ENCODE peak calls at places on chromosome 6, in five cellular contexts. One of them, this sample, is unnamed.

GRCh38 chr6:137879885-137880430 is 12.9 kb downstream of the TNFAIP3 start:
- DNase-seq in fibroblast of mammary gland: no peak
- DNase-seq in RPMI7951: no peak
- DNase-seq in NAMALWA: no peak
- DNase-seq in activated naive CD8-positive, alpha-beta T cell treated with anti-CD3 and anti-CD28 coated beads, Interleukin-2, amount 50 U/mL, for 16 hours: no peak
- DNase-seq in this sample: no peak

GRCh38 chr6:122781716-122782115 is 2.2 kb downstream of the FABP7 start:
- DNase-seq in fibroblast of mammary gland: no peak
- DNase-seq in RPMI7951: no peak
- DNase-seq in NAMALWA: no peak
- DNase-seq in activated naive CD8-positive, alpha-beta T cell treated with anti-CD3 and anti-CD28 coated beads, Interleukin-2, amount 50 U/mL, for 16 hours: no peak
- DNase-seq in this sample: no peak

GRCh38 chr6:53532061-53532797 is 12.7 kb downstream of the GCLC start:
- DNase-seq in fibroblast of mammary gland: no peak
- DNase-seq in RPMI7951: no peak
- DNase-seq in NAMALWA: no peak
- DNase-seq in activated naive CD8-positive, alpha-beta T cell treated with anti-CD3 and anti-CD28 coated beads, Interleukin-2, amount 50 U/mL, for 16 hours: no peak
- DNase-seq in this sample: no peak

GRCh38 chr6:163577404-163577803 is 162.9 kb downstream of the QKI start:
- DNase-seq in fibroblast of mammary gland: no peak
- DNase-seq in RPMI7951: no peak
- DNase-seq in NAMALWA: no peak
- DNase-seq in activated naive CD8-positive, alpha-beta T cell treated with anti-CD3 and anti-CD28 coated beads, Interleukin-2, amount 50 U/mL, for 16 hours: no peak
- DNase-seq in this sample: no peak

GRCh38 chr6:33410711-33411631 is at the start of gene PHF1:
- DNase-seq in fibroblast of mammary gland: peak
- DNase-seq in RPMI7951: peak
- DNase-seq in NAMALWA: no peak
- DNase-seq in activated naive CD8-positive, alpha-beta T cell treated with anti-CD3 and anti-CD28 coated beads, Interleukin-2, amount 50 U/mL, for 16 hours: peak
- DNase-seq in this sample: peak

GRCh38 chr6:7262746-7263335 is 50.2 kb downstream of the SSR1 start:
- DNase-seq in fibroblast of mammary gland: no peak
- DNase-seq in RPMI7951: no peak
- DNase-seq in NAMALWA: no peak
- DNase-seq in activated naive CD8-positive, alpha-beta T cell treated with anti-CD3 and anti-CD28 coated beads, Interleukin-2, amount 50 U/mL, for 16 hours: no peak
- DNase-seq in this sample: no peak

GRCh38 chr6:106309024-106309423 is 16.5 kb downstream of the ATG5 start:
- DNase-seq in fibroblast of mammary gland: no peak
- DNase-seq in RPMI7951: no peak
- DNase-seq in NAMALWA: no peak
- DNase-seq in activated naive CD8-positive, alpha-beta T cell treated with anti-CD3 and anti-CD28 coated beads, Interleukin-2, amount 50 U/mL, for 16 hours: no peak
- DNase-seq in this sample: no peak

GRCh38 chr6:143732539-143732938 is 54.8 kb downstream of the PHACTR2 start:
- DNase-seq in fibroblast of mammary gland: no peak
- DNase-seq in RPMI7951: no peak
- DNase-seq in NAMALWA: no peak
- DNase-seq in activated naive CD8-positive, alpha-beta T cell treated with anti-CD3 and anti-CD28 coated beads, Interleukin-2, amount 50 U/mL, for 16 hours: no peak
- DNase-seq in this sample: no peak

GRCh38 chr6:129863664-129864063 is 2.5 kb upstream of the TMEM244 start:
- DNase-seq in fibroblast of mammary gland: peak
- DNase-seq in RPMI7951: peak
- DNase-seq in NAMALWA: no peak
- DNase-seq in activated naive CD8-positive, alpha-beta T cell treated with anti-CD3 and anti-CD28 coated beads, Interleukin-2, amount 50 U/mL, for 16 hours: no peak
- DNase-seq in this sample: no peak

GRCh38 chr6:33895988-33896387 is 92.2 kb upstream of the MLN start:
- DNase-seq in fibroblast of mammary gland: no peak
- DNase-seq in RPMI7951: no peak
- DNase-seq in NAMALWA: no peak
- DNase-seq in activated naive CD8-positive, alpha-beta T cell treated with anti-CD3 and anti-CD28 coated beads, Interleukin-2, amount 50 U/mL, for 16 hours: no peak
- DNase-seq in this sample: no peak

GRCh38 chr6:125931733-125932450 is 24.7 kb upstream of the HINT3 start:
- DNase-seq in fibroblast of mammary gland: no peak
- DNase-seq in RPMI7951: peak
- DNase-seq in NAMALWA: no peak
- DNase-seq in activated naive CD8-positive, alpha-beta T cell treated with anti-CD3 and anti-CD28 coated beads, Interleukin-2, amount 50 U/mL, for 16 hours: no peak
- DNase-seq in this sample: no peak

GRCh38 chr6:138956244-138956924 is 31.7 kb downstream of the REPS1 start:
- DNase-seq in fibroblast of mammary gland: no peak
- DNase-seq in RPMI7951: no peak
- DNase-seq in NAMALWA: no peak
- DNase-seq in activated naive CD8-positive, alpha-beta T cell treated with anti-CD3 and anti-CD28 coated beads, Interleukin-2, amount 50 U/mL, for 16 hours: no peak
- DNase-seq in this sample: no peak

GRCh38 chr6:125752773-125753172 is 3.3 kb downstream of the HEY2 start:
- DNase-seq in fibroblast of mammary gland: no peak
- DNase-seq in RPMI7951: no peak
- DNase-seq in NAMALWA: no peak
- DNase-seq in activated naive CD8-positive, alpha-beta T cell treated with anti-CD3 and anti-CD28 coated beads, Interleukin-2, amount 50 U/mL, for 16 hours: no peak
- DNase-seq in this sample: no peak

GRCh38 chr6:38671885-38672467 is 31.0 kb downstream of the GLO1 start:
- DNase-seq in fibroblast of mammary gland: peak
- DNase-seq in RPMI7951: peak
- DNase-seq in NAMALWA: peak
- DNase-seq in activated naive CD8-positive, alpha-beta T cell treated with anti-CD3 and anti-CD28 coated beads, Interleukin-2, amount 50 U/mL, for 16 hours: no peak
- DNase-seq in this sample: peak

GRCh38 chr6:15555101-15556038 is 107.5 kb downstream of the DTNBP1 start:
- DNase-seq in fibroblast of mammary gland: no peak
- DNase-seq in RPMI7951: no peak
- DNase-seq in NAMALWA: no peak
- DNase-seq in activated naive CD8-positive, alpha-beta T cell treated with anti-CD3 and anti-CD28 coated beads, Interleukin-2, amount 50 U/mL, for 16 hours: no peak
- DNase-seq in this sample: no peak

GRCh38 chr6:81834141-81834621 is 81.7 kb upstream of the TENT5A start:
- DNase-seq in fibroblast of mammary gland: peak
- DNase-seq in RPMI7951: peak
- DNase-seq in NAMALWA: no peak
- DNase-seq in activated naive CD8-positive, alpha-beta T cell treated with anti-CD3 and anti-CD28 coated beads, Interleukin-2, amount 50 U/mL, for 16 hours: no peak
- DNase-seq in this sample: no peak

GRCh38 chr6:108904731-108905130 is 56.5 kb downstream of the ARMC2 start:
- DNase-seq in fibroblast of mammary gland: no peak
- DNase-seq in RPMI7951: no peak
- DNase-seq in NAMALWA: peak
- DNase-seq in activated naive CD8-positive, alpha-beta T cell treated with anti-CD3 and anti-CD28 coated beads, Interleukin-2, amount 50 U/mL, for 16 hours: no peak
- DNase-seq in this sample: no peak

GRCh38 chr6:134074151-134074712 is 21.8 kb upstream of the SLC2A12 start:
- DNase-seq in fibroblast of mammary gland: no peak
- DNase-seq in RPMI7951: no peak
- DNase-seq in NAMALWA: no peak
- DNase-seq in activated naive CD8-positive, alpha-beta T cell treated with anti-CD3 and anti-CD28 coated beads, Interleukin-2, amount 50 U/mL, for 16 hours: no peak
- DNase-seq in this sample: no peak

GRCh38 chr6:128767150-128767549 is 115.8 kb upstream of the LAMA2 start:
- DNase-seq in fibroblast of mammary gland: no peak
- DNase-seq in RPMI7951: no peak
- DNase-seq in NAMALWA: no peak
- DNase-seq in activated naive CD8-positive, alpha-beta T cell treated with anti-CD3 and anti-CD28 coated beads, Interleukin-2, amount 50 U/mL, for 16 hours: no peak
- DNase-seq in this sample: no peak

GRCh38 chr6:132733288-132733687 is 19.4 kb upstream of the VNN1 start:
- DNase-seq in fibroblast of mammary gland: no peak
- DNase-seq in RPMI7951: no peak
- DNase-seq in NAMALWA: no peak
- DNase-seq in activated naive CD8-positive, alpha-beta T cell treated with anti-CD3 and anti-CD28 coated beads, Interleukin-2, amount 50 U/mL, for 16 hours: no peak
- DNase-seq in this sample: no peak

GRCh38 chr6:48615041-48615440 is 504.0 kb upstream of the PTCHD4 start:
- DNase-seq in fibroblast of mammary gland: peak
- DNase-seq in RPMI7951: no peak
- DNase-seq in NAMALWA: no peak
- DNase-seq in activated naive CD8-positive, alpha-beta T cell treated with anti-CD3 and anti-CD28 coated beads, Interleukin-2, amount 50 U/mL, for 16 hours: no peak
- DNase-seq in this sample: no peak

GRCh38 chr6:168285456-168285855 is 34.1 kb downstream of the DACT2 start:
- DNase-seq in fibroblast of mammary gland: no peak
- DNase-seq in RPMI7951: no peak
- DNase-seq in NAMALWA: no peak
- DNase-seq in activated naive CD8-positive, alpha-beta T cell treated with anti-CD3 and anti-CD28 coated beads, Interleukin-2, amount 50 U/mL, for 16 hours: no peak
- DNase-seq in this sample: no peak

This sample was measured in germinal center.